ENCODE peak calls at places on chromosomes 3 and 15, in seven cellular contexts. One of them, this sample, is unnamed.

GRCh38 chr3:145383416-145383815 is 777.6 kb downstream of the PLOD2 start:
- DNase-seq in NCI-H1092: no peak
- DNase-seq in heart left ventricle: no peak
- DNase-seq in neural progenitor cell: no peak
- DNase-seq in fibroblast of pulmonary artery: no peak
- DNase-seq in NCI-H446: no peak
- DNase-seq in colonic mucosa: no peak
- DNase-seq in this sample: no peak

GRCh38 chr3:15899438-15899837 is 101.7 kb upstream of the ANKRD28 start:
- DNase-seq in NCI-H1092: no peak
- DNase-seq in heart left ventricle: no peak
- DNase-seq in neural progenitor cell: no peak
- DNase-seq in fibroblast of pulmonary artery: peak; percentile 54
- DNase-seq in NCI-H446: no peak
- DNase-seq in colonic mucosa: no peak
- DNase-seq in this sample: no peak

GRCh38 chr3:77460326-77460725 is 420.4 kb downstream of the ROBO2 start:
- DNase-seq in NCI-H1092: no peak
- DNase-seq in heart left ventricle: no peak
- DNase-seq in neural progenitor cell: no peak
- DNase-seq in fibroblast of pulmonary artery: no peak
- DNase-seq in NCI-H446: no peak
- DNase-seq in colonic mucosa: no peak
- DNase-seq in this sample: no peak

GRCh38 chr3:128487813-128488635 is 5.0 kb downstream of the GATA2 start:
- DNase-seq in NCI-H1092: peak; percentile 63
- DNase-seq in heart left ventricle: peak; percentile 90
- DNase-seq in neural progenitor cell: peak; percentile 96
- DNase-seq in fibroblast of pulmonary artery: peak; percentile 93
- DNase-seq in NCI-H446: peak; percentile 44
- DNase-seq in colonic mucosa: peak; percentile 86
- DNase-seq in this sample: peak; percentile 63

GRCh38 chr15:80436511-80437307 is 32.5 kb downstream of the ARNT2 start:
- DNase-seq in NCI-H1092: no peak
- DNase-seq in heart left ventricle: no peak
- DNase-seq in neural progenitor cell: no peak
- DNase-seq in fibroblast of pulmonary artery: peak; percentile 14
- DNase-seq in NCI-H446: no peak
- DNase-seq in colonic mucosa: no peak
- DNase-seq in this sample: no peak

GRCh38 chr3:127825764-127826163 is 3.4 kb upstream of the MGLL start:
- DNase-seq in NCI-H1092: no peak
- DNase-seq in heart left ventricle: no peak
- DNase-seq in neural progenitor cell: no peak
- DNase-seq in fibroblast of pulmonary artery: no peak
- DNase-seq in NCI-H446: no peak
- DNase-seq in colonic mucosa: no peak
- DNase-seq in this sample: no peak

GRCh38 chr3:167913218-167913902 is 177.8 kb downstream of the SERPINI1 start:
- DNase-seq in NCI-H1092: no peak
- DNase-seq in heart left ventricle: no peak
- DNase-seq in neural progenitor cell: peak; percentile 48
- DNase-seq in fibroblast of pulmonary artery: peak; percentile 67
- DNase-seq in NCI-H446: no peak
- DNase-seq in colonic mucosa: no peak
- DNase-seq in this sample: no peak

GRCh38 chr3:76482510-76482909 is 557.4 kb upstream of the ROBO2 start:
- DNase-seq in NCI-H1092: no peak
- DNase-seq in heart left ventricle: no peak
- DNase-seq in neural progenitor cell: no peak
- DNase-seq in fibroblast of pulmonary artery: no peak
- DNase-seq in NCI-H446: no peak
- DNase-seq in colonic mucosa: no peak
- DNase-seq in this sample: no peak

GRCh38 chr3:193843447-193844301 is 250.7 kb downstream of the OPA1 start:
- DNase-seq in NCI-H1092: no peak
- DNase-seq in heart left ventricle: no peak
- DNase-seq in neural progenitor cell: no peak
- DNase-seq in fibroblast of pulmonary artery: no peak
- DNase-seq in NCI-H446: no peak
- DNase-seq in colonic mucosa: peak; percentile 79
- DNase-seq in this sample: no peak

GRCh38 chr3:128081846-128082245 is 29.6 kb downstream of the SEC61A1 start:
- DNase-seq in NCI-H1092: no peak
- DNase-seq in heart left ventricle: no peak
- DNase-seq in neural progenitor cell: no peak
- DNase-seq in fibroblast of pulmonary artery: no peak
- DNase-seq in NCI-H446: no peak
- DNase-seq in colonic mucosa: peak; percentile 36
- DNase-seq in this sample: no peak

GRCh38 chr15:52496776-52497470 is 31.8 kb downstream of the MYO5A start:
- DNase-seq in NCI-H1092: no peak
- DNase-seq in heart left ventricle: no peak
- DNase-seq in neural progenitor cell: no peak
- DNase-seq in fibroblast of pulmonary artery: peak; percentile 26
- DNase-seq in NCI-H446: no peak
- DNase-seq in colonic mucosa: no peak
- DNase-seq in this sample: no peak

GRCh38 chr3:3127432-3128010 is 781 bp downstream of the TRNT1 start:
- DNase-seq in NCI-H1092: no peak
- DNase-seq in heart left ventricle: no peak
- DNase-seq in neural progenitor cell: peak; percentile 16
- DNase-seq in fibroblast of pulmonary artery: no peak
- DNase-seq in NCI-H446: no peak
- DNase-seq in colonic mucosa: peak; percentile 22
- DNase-seq in this sample: peak; percentile 10

GRCh38 chr15:34795267-34796081 is at the start of gene ACTC1:
- DNase-seq in NCI-H1092: no peak
- DNase-seq in heart left ventricle: peak; percentile 76
- DNase-seq in neural progenitor cell: peak; percentile 74
- DNase-seq in fibroblast of pulmonary artery: peak; percentile 39
- DNase-seq in NCI-H446: no peak
- DNase-seq in colonic mucosa: no peak
- DNase-seq in this sample: peak; percentile 53

GRCh38 chr3:139318826-139319225 is 25.0 kb upstream of the MRPS22 start:
- DNase-seq in NCI-H1092: no peak
- DNase-seq in heart left ventricle: no peak
- DNase-seq in neural progenitor cell: no peak
- DNase-seq in fibroblast of pulmonary artery: no peak
- DNase-seq in NCI-H446: no peak
- DNase-seq in colonic mucosa: no peak
- DNase-seq in this sample: no peak

GRCh38 chr3:22612927-22613326 is 590.2 kb upstream of the UBE2E2 start:
- DNase-seq in NCI-H1092: no peak
- DNase-seq in heart left ventricle: no peak
- DNase-seq in neural progenitor cell: no peak
- DNase-seq in fibroblast of pulmonary artery: no peak
- DNase-seq in NCI-H446: no peak
- DNase-seq in colonic mucosa: no peak
- DNase-seq in this sample: no peak

GRCh38 chr15:45630958-45631691 is 3.7 kb upstream of the SQOR start:
- DNase-seq in NCI-H1092: no peak
- DNase-seq in heart left ventricle: no peak
- DNase-seq in neural progenitor cell: no peak
- DNase-seq in fibroblast of pulmonary artery: peak; percentile 73
- DNase-seq in NCI-H446: no peak
- DNase-seq in colonic mucosa: peak; percentile 66
- DNase-seq in this sample: no peak

GRCh38 chr3:69651765-69652164 is 87.5 kb upstream of the MITF start:
- DNase-seq in NCI-H1092: no peak
- DNase-seq in heart left ventricle: no peak
- DNase-seq in neural progenitor cell: no peak
- DNase-seq in fibroblast of pulmonary artery: no peak
- DNase-seq in NCI-H446: no peak
- DNase-seq in colonic mucosa: no peak
- DNase-seq in this sample: no peak

This sample was measured in cerebellum.